ENCODE peak calls at places on chromosomes 2 and 18, in nine cellular contexts. D is IMR-90; K is cardiac muscle cell; O is ovary; G is CD8-positive, alpha-beta T cell; T is HL-60; Z is fibroblast of lung; R is stomach; X is heart left ventricle. F is an unnamed sample.

GRCh38 chr2:33694904-33695303 is 95.8 kb upstream of the FAM98A start:
- DNase-seq in D (no peak), K (no peak), O (no peak), G (no peak), T (no peak), Z (no peak), R (no peak), X (no peak), F (no peak)

GRCh38 chr2:200054681-200055468 is 99.5 kb downstream of the MAIP1 start:
- DNase-seq in D (no peak), K (no peak), O (no peak), G (no peak), T (no peak), Z (no peak), R (no peak), X (no peak), F (no peak)

GRCh38 chr2:152740743-152741328 is 22.4 kb downstream of the ARL6IP6 start:
- DNase-seq in D (peak; percentile 72), K (peak; percentile 10), O (no peak), G (no peak), T (no peak), Z (peak; percentile 81), R (no peak), X (no peak), F (peak; percentile 42)

GRCh38 chr18:78304199-78304826 is 675.3 kb upstream of the SALL3 start:
- DNase-seq in D (no peak), K (no peak), O (no peak), G (no peak), T (no peak), Z (no peak), R (no peak), X (no peak), F (no peak)

GRCh38 chr2:8679827-8680731 is 1.8 kb upstream of the ID2 start:
- DNase-seq in D (peak; percentile 43), K (peak; percentile 56), O (peak; percentile 36), G (no peak), T (no peak), Z (peak; percentile 68), R (peak; percentile 76), X (peak; percentile 70), F (no peak)

GRCh38 chr2:134035605-134036370 is 218.1 kb upstream of the MGAT5 start:
- DNase-seq in D (no peak), K (no peak), O (no peak), G (no peak), T (no peak), Z (no peak), R (no peak), X (no peak), F (no peak)

GRCh38 chr18:55833543-55833942 is 245.6 kb upstream of the TCF4 start:
- DNase-seq in D (peak; percentile 99), K (no peak), O (no peak), G (no peak), T (no peak), Z (peak; percentile 90), R (no peak), X (no peak), F (peak; percentile 92)

GRCh38 chr2:57453929-57454328 is 592.7 kb upstream of the VRK2 start:
- DNase-seq in D (no peak), K (no peak), O (no peak), G (no peak), T (no peak), Z (no peak), R (no peak), X (no peak), F (no peak)

GRCh38 chr2:18630541-18630940 is 41.2 kb upstream of the NT5C1B start:
- DNase-seq in D (peak; percentile 12), K (no peak), O (no peak), G (no peak), T (no peak), Z (no peak), R (no peak), X (no peak), F (no peak)

GRCh38 chr2:47592381-47592780 is 189.4 kb downstream of the MSH2 start:
- DNase-seq in D (no peak), K (no peak), O (no peak), G (no peak), T (no peak), Z (no peak), R (no peak), X (no peak), F (no peak)

GRCh38 chr2:69459936-69460335 is 22.7 kb upstream of the NFU1 start:
- DNase-seq in D (no peak), K (no peak), O (no peak), G (no peak), T (no peak), Z (no peak), R (no peak), X (no peak), F (no peak)

GRCh38 chr2:112519506-112519905 is 22.8 kb upstream of the POLR1B start:
- DNase-seq in D (no peak), K (no peak), O (no peak), G (no peak), T (no peak), Z (no peak), R (no peak), X (no peak), F (no peak)

GRCh38 chr2:236939751-236940229 is 145.9 kb upstream of the COPS8 start:
- DNase-seq in D (no peak), K (no peak), O (no peak), G (no peak), T (no peak), Z (peak; percentile 10), R (no peak), X (no peak), F (no peak)

GRCh38 chr2:105337122-105338019 is at the start of gene C2orf49:
- DNase-seq in D (peak; percentile 80), K (peak; percentile 96), O (peak; percentile 89), G (peak; percentile 81), T (peak; percentile 88), Z (peak; percentile 86), R (peak; percentile 88), X (peak; percentile 91), F (peak; percentile 10)
- TF ChIP-seq CTCF in D (no peak), K (no peak), O (no peak), G (no peak), T (no peak), Z (no peak), R (no peak), X (no peak), F (peak; percentile 4)

GRCh38 chr2:85768713-85769112 is 14.9 kb downstream of the ATOH8 start:
- DNase-seq in D (no peak), K (peak; percentile 75), O (peak; percentile 87), G (no peak), T (no peak), Z (no peak), R (peak; percentile 82), X (peak; percentile 87), F (no peak)

GRCh38 chr2:85769236-85769986 is 15.6 kb downstream of the ATOH8 start:
- DNase-seq in D (no peak), K (peak; percentile 44), O (no peak), G (no peak), T (no peak), Z (no peak), R (no peak), X (no peak), F (no peak)

GRCh38 chr2:85766214-85766613 is 12.4 kb downstream of the ATOH8 start:
- DNase-seq in D (no peak), K (no peak), O (no peak), G (no peak), T (no peak), Z (no peak), R (no peak), X (no peak), F (no peak)

GRCh38 chr2:85769987-85770362 is 16.2 kb downstream of the ATOH8 start:
- DNase-seq in D (no peak), K (no peak), O (no peak), G (no peak), T (no peak), Z (no peak), R (no peak), X (no peak), F (no peak)

DNA sequence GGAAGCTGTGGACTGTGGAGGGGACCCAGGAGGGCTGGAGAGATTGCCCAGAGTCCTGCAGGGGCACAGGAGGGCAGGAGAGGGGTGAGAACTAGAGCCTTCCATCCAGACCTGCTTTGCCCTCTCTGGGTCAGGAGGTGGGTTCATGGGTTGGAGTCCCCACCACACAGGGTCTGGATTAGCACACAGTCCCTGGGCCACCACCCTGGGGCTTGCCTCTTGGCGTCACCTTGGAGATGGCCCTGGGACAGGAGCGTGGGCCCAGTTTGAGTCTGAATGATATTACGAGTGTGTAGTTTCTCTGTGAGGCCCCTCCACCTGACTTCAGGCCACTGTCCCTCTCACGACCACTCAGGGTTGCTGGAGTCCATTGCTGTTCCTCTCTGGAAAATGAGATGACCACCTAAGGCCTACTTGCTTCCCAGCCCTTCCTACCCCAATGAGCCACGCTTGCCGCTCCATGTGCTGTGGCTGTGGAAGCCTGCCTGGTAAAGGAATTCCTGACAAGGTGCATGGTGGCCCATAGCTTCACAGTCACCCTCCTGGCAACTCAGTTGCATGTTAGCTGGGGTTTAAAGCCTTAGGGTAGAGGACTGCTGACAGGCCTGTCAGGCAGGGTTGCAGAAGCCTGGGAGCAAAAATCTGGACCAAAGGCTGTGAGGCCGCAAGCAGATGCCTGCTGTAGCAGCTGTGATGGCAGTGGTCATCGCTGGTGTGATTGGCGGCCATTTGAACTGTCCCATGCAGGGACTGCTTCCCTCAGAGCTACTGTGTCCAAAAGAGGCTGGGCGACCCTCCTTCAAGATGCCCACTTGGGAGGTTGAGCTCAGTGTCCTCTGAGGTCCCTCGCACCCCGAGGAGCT is 14.2 kb downstream of the ATOH8 start:
- DNase-seq in D (no peak), K (no peak), O (no peak), G (no peak), T (no peak), Z (no peak), R (no peak), X (no peak), F (no peak)
- H3K4me3 ChIP-seq in D (no peak overlapping the region), K (no peak overlapping the region), O (no peak overlapping the region), G (no peak overlapping the region), T (no peak overlapping the region), Z (no peak overlapping the region), R (no peak overlapping the region), X (no peak overlapping the region), F (no peak overlapping the region)

GRCh38 chr2:48725696-48726494 is 29.6 kb downstream of the LHCGR start:
- DNase-seq in D (no peak), K (peak; percentile 22), O (no peak), G (no peak), T (no peak), Z (peak; percentile 33), R (no peak), X (no peak), F (no peak)
- TF ChIP-seq CTCF in D (no peak), K (no peak), O (no peak), G (no peak), T (no peak), Z (peak; percentile 14), R (no peak), X (no peak), F (no peak)

DNA sequence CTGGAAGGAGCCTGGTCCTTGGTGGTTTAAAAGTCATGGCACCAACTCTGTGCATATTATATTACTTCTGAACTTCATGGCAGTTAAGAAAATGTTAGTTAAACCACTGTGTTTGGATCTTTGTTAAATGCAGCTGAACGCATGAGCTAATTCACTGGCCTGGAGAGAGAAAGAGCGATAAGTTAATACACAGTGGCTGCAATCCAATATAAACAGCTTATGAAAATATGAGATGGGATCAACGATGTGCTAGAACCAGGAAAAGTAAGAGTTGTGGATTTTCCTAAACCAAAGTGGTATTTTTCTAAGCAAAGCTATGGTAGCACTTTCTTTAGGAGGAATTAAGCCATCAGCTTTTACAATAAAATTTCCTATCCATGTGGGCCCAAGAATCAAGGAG is 326.7 kb downstream of the MTX2 start:
- DNase-seq in D (peak; percentile 31), K (no peak), O (no peak), G (no peak), T (no peak), Z (peak; percentile 17), R (no peak), X (no peak), F (no peak)
- H3K4me3 ChIP-seq in D (no peak overlapping the region), K (no peak overlapping the region), O (no peak overlapping the region), G (no peak overlapping the region), T (no peak overlapping the region), Z (no peak overlapping the region), R (no peak overlapping the region), X (no peak overlapping the region), F (no peak overlapping the region)

F was measured in AG09309.